ENCODE peak calls at places on chromosome 22, in ten cellular contexts. One of them, this sample, is unnamed.

GRCh38 chr22:35921777-35922176 is 106.8 kb downstream of the RBFOX2 start:
- DNase-seq in stomach: peak; percentile 53
- DNase-seq in transverse colon: peak; percentile 70
- DNase-seq in SK-N-MC: no peak
- DNase-seq in H1: peak; percentile 59
- DNase-seq in suprapubic skin: no peak
- DNase-seq in GM23338: peak; percentile 77
- DNase-seq in HCT116: peak; percentile 76
- DNase-seq in HL-60: peak; percentile 19
- DNase-seq in prostate gland: peak; percentile 59
- DNase-seq in this sample: peak; percentile 41

GRCh38 chr22:29344137-29344536 is 28.6 kb upstream of the RASL10A start:
- DNase-seq in suprapubic skin: no peak
- DNase-seq in HCT116: peak; percentile 86
- DNase-seq in SK-N-MC: no peak
- DNase-seq in transverse colon: peak; percentile 45
- DNase-seq in stomach: peak; percentile 88
- DNase-seq in GM23338: no peak
- DNase-seq in prostate gland: peak; percentile 80
- DNase-seq in H1: no peak
- DNase-seq in HL-60: no peak
- DNase-seq in this sample: peak; percentile 83

GRCh38 chr22:31977939-31978338 is 33.6 kb downstream of the YWHAH start:
- DNase-seq in SK-N-MC: no peak
- DNase-seq in H1: no peak
- DNase-seq in GM23338: no peak
- DNase-seq in HCT116: no peak
- DNase-seq in HL-60: no peak
- DNase-seq in suprapubic skin: no peak
- DNase-seq in transverse colon: no peak
- DNase-seq in prostate gland: no peak
- DNase-seq in stomach: no peak
- DNase-seq in this sample: no peak

GRCh38 chr22:32620992-32621391 is 146.4 kb downstream of the FBXO7 start:
- DNase-seq in GM23338: peak; percentile 47
- DNase-seq in transverse colon: no peak
- DNase-seq in suprapubic skin: no peak
- DNase-seq in HCT116: no peak
- DNase-seq in HL-60: no peak
- DNase-seq in prostate gland: no peak
- DNase-seq in SK-N-MC: no peak
- DNase-seq in stomach: no peak
- DNase-seq in H1: no peak
- DNase-seq in this sample: no peak

GRCh38 chr22:38505595-38506117 is 455 bp downstream of the DDX17 start:
- DNase-seq in transverse colon: peak; percentile 74
- DNase-seq in H1: no peak
- DNase-seq in prostate gland: peak; percentile 65
- DNase-seq in stomach: peak; percentile 79
- DNase-seq in HL-60: peak; percentile 29
- DNase-seq in suprapubic skin: peak; percentile 86
- DNase-seq in SK-N-MC: no peak
- DNase-seq in GM23338: peak; percentile 52
- DNase-seq in HCT116: no peak
- DNase-seq in this sample: peak; percentile 74

GRCh38 chr22:33971561-33971961 is 51.3 kb upstream of the LARGE1 start:
- DNase-seq in GM23338: no peak
- DNase-seq in SK-N-MC: no peak
- DNase-seq in transverse colon: no peak
- DNase-seq in HCT116: no peak
- DNase-seq in stomach: no peak
- DNase-seq in suprapubic skin: no peak
- DNase-seq in prostate gland: no peak
- DNase-seq in H1: no peak
- DNase-seq in HL-60: no peak
- DNase-seq in this sample: peak; percentile 66

GRCh38 chr22:46573781-46574437 is 36.5 kb upstream of the CELSR1 start:
- DNase-seq in GM23338: no peak
- DNase-seq in transverse colon: peak; percentile 8
- DNase-seq in HL-60: peak; percentile 84
- DNase-seq in stomach: no peak
- DNase-seq in H1: no peak
- DNase-seq in SK-N-MC: no peak
- DNase-seq in suprapubic skin: no peak
- DNase-seq in prostate gland: no peak
- DNase-seq in HCT116: no peak
- DNase-seq in this sample: no peak

GRCh38 chr22:48749555-48750227 is 1078.0 kb downstream of the BRD1 start:
- DNase-seq in suprapubic skin: peak; percentile 60
- DNase-seq in SK-N-MC: no peak
- DNase-seq in HL-60: no peak
- DNase-seq in HCT116: no peak
- DNase-seq in stomach: peak; percentile 24
- DNase-seq in H1: no peak
- DNase-seq in GM23338: no peak
- DNase-seq in transverse colon: no peak
- DNase-seq in prostate gland: no peak
- DNase-seq in this sample: no peak

GRCh38 chr22:26558246-26558895 is 31.6 kb downstream of the TPST2 start:
- DNase-seq in prostate gland: no peak
- DNase-seq in HL-60: no peak
- DNase-seq in SK-N-MC: no peak
- DNase-seq in suprapubic skin: no peak
- DNase-seq in GM23338: no peak
- DNase-seq in H1: no peak
- DNase-seq in HCT116: no peak
- DNase-seq in transverse colon: no peak
- DNase-seq in stomach: no peak
- DNase-seq in this sample: no peak

GRCh38 chr22:25941365-25941960 is 199.5 kb downstream of the MYO18B start:
- DNase-seq in SK-N-MC: no peak
- DNase-seq in HL-60: no peak
- DNase-seq in transverse colon: no peak
- DNase-seq in stomach: no peak
- DNase-seq in GM23338: no peak
- DNase-seq in HCT116: no peak
- DNase-seq in prostate gland: no peak
- DNase-seq in suprapubic skin: no peak
- DNase-seq in H1: no peak
- DNase-seq in this sample: no peak

GRCh38 chr22:49815641-49816071 is 12.0 kb downstream of the BRD1 start:
- DNase-seq in SK-N-MC: no peak
- DNase-seq in GM23338: no peak
- DNase-seq in H1: no peak
- DNase-seq in HL-60: no peak
- DNase-seq in stomach: peak; percentile 58
- DNase-seq in suprapubic skin: no peak
- DNase-seq in HCT116: no peak
- DNase-seq in prostate gland: no peak
- DNase-seq in transverse colon: no peak
- DNase-seq in this sample: no peak

GRCh38 chr22:48751539-48752437 is 1075.9 kb downstream of the BRD1 start:
- DNase-seq in stomach: peak; percentile 23
- DNase-seq in SK-N-MC: no peak
- DNase-seq in prostate gland: no peak
- DNase-seq in suprapubic skin: peak; percentile 66
- DNase-seq in HCT116: no peak
- DNase-seq in transverse colon: no peak
- DNase-seq in HL-60: no peak
- DNase-seq in H1: no peak
- DNase-seq in GM23338: no peak
- DNase-seq in this sample: no peak

GRCh38 chr22:39942433-39943213 is 17.6 kb upstream of the TMA7B start:
- DNase-seq in SK-N-MC: no peak
- DNase-seq in HCT116: no peak
- DNase-seq in HL-60: peak; percentile 36
- DNase-seq in transverse colon: no peak
- DNase-seq in prostate gland: no peak
- DNase-seq in stomach: no peak
- DNase-seq in suprapubic skin: no peak
- DNase-seq in H1: no peak
- DNase-seq in GM23338: no peak
- DNase-seq in this sample: no peak

GRCh38 chr22:31680764-31681624 is 19.0 kb upstream of the PISD start:
- DNase-seq in prostate gland: peak; percentile 12
- DNase-seq in SK-N-MC: no peak
- DNase-seq in stomach: no peak
- DNase-seq in suprapubic skin: no peak
- DNase-seq in HCT116: no peak
- DNase-seq in HL-60: peak; percentile 21
- DNase-seq in H1: no peak
- DNase-seq in GM23338: no peak
- DNase-seq in transverse colon: peak; percentile 38
- DNase-seq in this sample: no peak

GRCh38 chr22:32476286-32476685 is 1.7 kb downstream of the FBXO7 start:
- DNase-seq in SK-N-MC: no peak
- DNase-seq in suprapubic skin: no peak
- DNase-seq in GM23338: no peak
- DNase-seq in H1: no peak
- DNase-seq in transverse colon: no peak
- DNase-seq in HL-60: no peak
- DNase-seq in prostate gland: no peak
- DNase-seq in HCT116: no peak
- DNase-seq in stomach: no peak
- DNase-seq in this sample: no peak

GRCh38 chr22:43839781-43840180 is 22.5 kb downstream of the SULT4A1 start:
- DNase-seq in suprapubic skin: no peak
- DNase-seq in SK-N-MC: no peak
- DNase-seq in H1: no peak
- DNase-seq in prostate gland: no peak
- DNase-seq in transverse colon: no peak
- DNase-seq in stomach: no peak
- DNase-seq in HL-60: no peak
- DNase-seq in HCT116: no peak
- DNase-seq in GM23338: no peak
- DNase-seq in this sample: no peak

GRCh38 chr22:46514592-46515207 is 22.7 kb downstream of the CELSR1 start:
- DNase-seq in GM23338: no peak
- DNase-seq in SK-N-MC: no peak
- DNase-seq in prostate gland: no peak
- DNase-seq in stomach: no peak
- DNase-seq in HCT116: no peak
- DNase-seq in H1: no peak
- DNase-seq in HL-60: no peak
- DNase-seq in transverse colon: no peak
- DNase-seq in suprapubic skin: no peak
- DNase-seq in this sample: no peak

GRCh38 chr22:44424867-44425351 is 73.1 kb downstream of the RTL6 start:
- DNase-seq in suprapubic skin: no peak
- DNase-seq in stomach: no peak
- DNase-seq in SK-N-MC: no peak
- DNase-seq in HCT116: no peak
- DNase-seq in prostate gland: no peak
- DNase-seq in HL-60: no peak
- DNase-seq in H1: no peak
- DNase-seq in transverse colon: no peak
- DNase-seq in GM23338: no peak
- DNase-seq in this sample: no peak

GRCh38 chr22:38613588-38613987 is 42.6 kb downstream of the FAM227A start:
- DNase-seq in prostate gland: no peak
- DNase-seq in HCT116: no peak
- DNase-seq in suprapubic skin: no peak
- DNase-seq in stomach: no peak
- DNase-seq in HL-60: no peak
- DNase-seq in H1: no peak
- DNase-seq in SK-N-MC: no peak
- DNase-seq in transverse colon: no peak
- DNase-seq in GM23338: no peak
- DNase-seq in this sample: no peak

DNA sequence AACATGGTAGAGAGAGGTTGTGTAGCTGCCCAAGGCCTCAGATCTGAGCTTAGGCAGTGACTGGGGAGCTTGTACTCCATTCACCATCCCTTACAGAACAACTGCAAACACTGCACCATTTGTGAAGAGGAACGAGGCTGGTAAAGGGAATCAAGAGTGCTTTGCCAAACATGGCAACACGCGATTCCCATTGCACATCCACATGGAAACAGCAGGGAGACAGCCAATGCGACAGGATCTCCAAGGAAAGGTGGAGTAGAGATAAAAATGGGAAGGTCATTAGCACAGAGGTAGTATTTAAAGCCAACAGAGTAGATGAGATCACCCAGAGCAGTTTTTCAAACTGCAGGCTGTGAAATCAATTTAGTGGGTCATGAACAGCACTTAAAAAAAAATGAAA is 42.0 kb downstream of the TCF20 start:
- DNase-seq in prostate gland: no peak
- DNase-seq in SK-N-MC: no peak
- DNase-seq in transverse colon: no peak
- DNase-seq in H1: no peak
- DNase-seq in HL-60: no peak
- DNase-seq in HCT116: no peak
- DNase-seq in GM23338: no peak
- DNase-seq in stomach: no peak
- DNase-seq in suprapubic skin: no peak
- DNase-seq in this sample: no peak
- H3K27ac ChIP-seq in prostate gland: no peak overlapping the region
- H3K27ac ChIP-seq in SK-N-MC: no peak overlapping the region
- H3K27ac ChIP-seq in transverse colon: no peak overlapping the region
- H3K27ac ChIP-seq in H1: no peak overlapping the region
- H3K27ac ChIP-seq in HL-60: no peak overlapping the region
- H3K27ac ChIP-seq in HCT116: no peak overlapping the region
- H3K27ac ChIP-seq in GM23338: no peak overlapping the region
- H3K27ac ChIP-seq in stomach: no peak overlapping the region
- H3K27ac ChIP-seq in suprapubic skin: no peak overlapping the region
- H3K27ac ChIP-seq in this sample: no peak overlapping the region

GRCh38 chr22:17087176-17088131 is 2.7 kb downstream of the IL17RA start:
- DNase-seq in suprapubic skin: peak; percentile 58
- DNase-seq in prostate gland: no peak
- DNase-seq in transverse colon: no peak
- DNase-seq in HL-60: peak; percentile 84
- DNase-seq in H1: no peak
- DNase-seq in SK-N-MC: no peak
- DNase-seq in stomach: no peak
- DNase-seq in HCT116: no peak
- DNase-seq in GM23338: no peak
- DNase-seq in this sample: no peak
- TF ChIP-seq POLR2AphosphoS5 in suprapubic skin: no peak
- TF ChIP-seq POLR2AphosphoS5 in prostate gland: no peak
- TF ChIP-seq POLR2AphosphoS5 in transverse colon: no peak
- TF ChIP-seq POLR2AphosphoS5 in HL-60: peak; percentile 73
- TF ChIP-seq POLR2AphosphoS5 in H1: no peak
- TF ChIP-seq POLR2AphosphoS5 in SK-N-MC: no peak
- TF ChIP-seq POLR2AphosphoS5 in stomach: no peak
- TF ChIP-seq POLR2AphosphoS5 in HCT116: no peak
- TF ChIP-seq POLR2AphosphoS5 in GM23338: no peak
- TF ChIP-seq POLR2AphosphoS5 in this sample: no peak

GRCh38 chr22:42515896-42516295 is 3.7 kb downstream of the RRP7A start:
- DNase-seq in suprapubic skin: peak; percentile 78
- DNase-seq in H1: no peak
- DNase-seq in SK-N-MC: no peak
- DNase-seq in GM23338: no peak
- DNase-seq in stomach: no peak
- DNase-seq in HL-60: no peak
- DNase-seq in prostate gland: no peak
- DNase-seq in HCT116: no peak
- DNase-seq in transverse colon: no peak
- DNase-seq in this sample: no peak
- H3K4me3 ChIP-seq in suprapubic skin: no peak overlapping the region
- H3K4me3 ChIP-seq in H1: no peak overlapping the region
- H3K4me3 ChIP-seq in SK-N-MC: no peak overlapping the region
- H3K4me3 ChIP-seq in GM23338: no peak overlapping the region
- H3K4me3 ChIP-seq in stomach: no peak overlapping the region
- H3K4me3 ChIP-seq in HL-60: no peak overlapping the region
- H3K4me3 ChIP-seq in prostate gland: no peak overlapping the region
- H3K4me3 ChIP-seq in HCT116: no peak overlapping the region
- H3K4me3 ChIP-seq in transverse colon: no peak overlapping the region
- H3K4me3 ChIP-seq in this sample: no peak overlapping the region

GRCh38 chr22:42375982-42376381 is 56.2 kb downstream of the NFAM1 start:
- DNase-seq in suprapubic skin: no peak
- DNase-seq in stomach: no peak
- DNase-seq in SK-N-MC: no peak
- DNase-seq in H1: no peak
- DNase-seq in prostate gland: no peak
- DNase-seq in GM23338: no peak
- DNase-seq in HCT116: no peak
- DNase-seq in HL-60: no peak
- DNase-seq in transverse colon: peak; percentile 24
- DNase-seq in this sample: no peak
- H3K27ac ChIP-seq in suprapubic skin: peak overlapping the region; percentile 31
- H3K27ac ChIP-seq in stomach: peak overlapping the region; percentile 46
- H3K27ac ChIP-seq in SK-N-MC: peak overlapping the region; percentile 3
- H3K27ac ChIP-seq in H1: no peak overlapping the region
- H3K27ac ChIP-seq in prostate gland: no peak overlapping the region
- H3K27ac ChIP-seq in GM23338: no peak overlapping the region
- H3K27ac ChIP-seq in HCT116: no peak overlapping the region
- H3K27ac ChIP-seq in HL-60: no peak overlapping the region
- H3K27ac ChIP-seq in transverse colon: peak overlapping the region; percentile 10
- H3K27ac ChIP-seq in this sample: peak overlapping the region; percentile 71

This sample was measured in breast epithelium.